ENCODE peak calls at places on chromosomes 7 and 10, in four cellular contexts. Y, N, X and R are unnamed samples.

GRCh38 chr7:8353991-8354390 is 79.4 kb upstream of the NXPH1 start:
- DNase-seq in X (no peak), N (no peak), Y (no peak), R (no peak)

GRCh38 chr10:123994417-123995081 is 98.8 kb downstream of the CHST15 start:
- DNase-seq in N (peak; percentile 90), Y (peak; percentile 86), X (peak; percentile 87), R (peak; percentile 98)

GRCh38 chr7:22576941-22577927 is 77.2 kb upstream of the STEAP1B start:
- DNase-seq in N (peak; percentile 94), Y (peak; percentile 100), X (peak; percentile 99), R (no peak)

GRCh38 chr10:79277579-79277978 is 69.7 kb upstream of the PPIF start:
- DNase-seq in N (no peak), X (no peak), Y (no peak), R (no peak)

GRCh38 chr10:101446947-101447346 is 93.0 kb downstream of the BTRC start:
- DNase-seq in X (peak; percentile 6), Y (no peak), N (no peak), R (no peak)

GRCh38 chr10:6491841-6492609 is 88.1 kb downstream of the PRKCQ start:
- DNase-seq in Y (no peak), N (no peak), X (no peak), R (no peak)

GRCh38 chr7:75866497-75867389 is 12.1 kb upstream of the RHBDD2 start:
- DNase-seq in X (peak; percentile 50), Y (peak; percentile 63), N (peak; percentile 52), R (no peak)

GRCh38 chr7:35253680-35254495 is at the start of gene TBX20:
- DNase-seq in X (peak; percentile 44), Y (peak; percentile 16), N (peak; percentile 22), R (peak; percentile 72)

GRCh38 chr10:14466256-14466655 is 135.5 kb upstream of the FRMD4A start:
- DNase-seq in X (peak; percentile 92), N (peak; percentile 53), Y (peak; percentile 61), R (no peak)

GRCh38 chr7:157318015-157318706 is 18.6 kb upstream of the DNAJB6 start:
- DNase-seq in N (peak; percentile 22), Y (peak; percentile 29), X (peak; percentile 62), R (no peak)

GRCh38 chr7:107661081-107661864 is 645 bp downstream of the SLC26A4 start:
- DNase-seq in Y (peak; percentile 43), N (peak; percentile 52), X (peak; percentile 63), R (peak; percentile 46)

GRCh38 chr10:70162892-70163201 is 7.5 kb downstream of the SAR1A start:
- DNase-seq in N (no peak), X (no peak), Y (no peak), R (no peak)

GRCh38 chr7:92612501-92612900 is 22.3 kb upstream of the FAM133B start:
- DNase-seq in Y (peak; percentile 88), N (peak; percentile 31), X (peak; percentile 63), R (no peak)

GRCh38 chr7:121079425-121080169 is 91.1 kb downstream of the CPED1 start:
- DNase-seq in N (peak; percentile 46), Y (peak; percentile 22), X (peak; percentile 25), R (no peak)

GRCh38 chr10:75106242-75106641 is 5.2 kb upstream of the SAMD8 start:
- DNase-seq in Y (no peak), N (no peak), X (peak; percentile 18), R (no peak)

GRCh38 chr10:125113661-125114388 is 46.5 kb downstream of the CTBP2 start:
- DNase-seq in X (peak; percentile 82), Y (peak; percentile 69), N (peak; percentile 79), R (no peak)

GRCh38 chr10:24483701-24484100 is 240.0 kb downstream of the ARHGAP21 start:
- DNase-seq in N (peak; percentile 71), Y (peak; percentile 58), X (peak; percentile 70), R (no peak)

GRCh38 chr10:55551603-55552002 is 750.6 kb upstream of the PCDH15 start:
- DNase-seq in X (no peak), N (no peak), Y (no peak), R (no peak)

GRCh38 chr10:5961405-5962100 is 15.8 kb downstream of the IL15RA start:
- DNase-seq in Y (no peak), X (no peak), N (no peak), R (no peak)

GRCh38 chr10:14302035-14302434 is 28.7 kb downstream of the FRMD4A start:
- DNase-seq in X (peak; percentile 31), Y (peak; percentile 35), N (peak; percentile 34), R (no peak)

GRCh38 chr10:124339119-124339807 is 79.5 kb downstream of the OAT start:
- DNase-seq in X (no peak), N (no peak), Y (no peak), R (peak; percentile 36)

GRCh38 chr10:79505771-79506351 is 6.5 kb upstream of the EIF5AL1 start:
- DNase-seq in X (no peak), N (no peak), Y (no peak), R (no peak)

GRCh38 chr10:62514079-62514693 is 140.0 kb downstream of the ZNF365 start:
- DNase-seq in N (no peak), Y (no peak), X (peak; percentile 15), R (no peak)

DNA sequence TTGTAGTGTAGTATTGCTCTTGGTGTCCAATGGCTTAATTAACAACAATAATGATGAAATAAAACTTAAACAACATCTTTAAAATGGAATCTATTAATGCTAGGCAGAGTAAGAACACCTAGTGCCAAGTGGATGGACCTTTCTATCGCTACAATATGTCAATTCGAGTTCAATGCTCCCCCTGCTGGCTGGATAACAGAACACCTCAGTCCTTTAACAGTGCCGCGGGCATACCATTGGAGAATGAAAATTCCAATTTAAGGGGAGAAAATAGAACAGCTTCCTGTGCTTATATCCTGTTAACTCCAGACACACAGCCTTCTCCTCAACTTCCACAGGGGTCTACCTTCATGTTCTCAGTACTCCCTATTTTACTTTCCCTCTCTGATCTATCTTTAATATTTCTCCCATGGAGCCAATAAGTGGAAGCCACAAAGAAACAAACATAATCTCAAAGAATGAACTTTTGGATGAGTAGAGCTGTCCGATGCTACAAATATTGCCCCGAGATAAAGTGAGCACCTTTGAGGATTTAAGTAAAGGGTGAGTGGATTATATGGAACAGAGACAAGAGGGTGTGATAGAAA is 41.4 kb downstream of the COL1A2 start:
- DNase-seq in Y (peak; percentile 75), N (peak; percentile 74), X (peak; percentile 63), R (peak; percentile 63)
- TF ChIP-seq CTCF in Y (peak; percentile 88), N (peak; percentile 78), X (peak; percentile 82), R (peak; percentile 84)

DNA sequence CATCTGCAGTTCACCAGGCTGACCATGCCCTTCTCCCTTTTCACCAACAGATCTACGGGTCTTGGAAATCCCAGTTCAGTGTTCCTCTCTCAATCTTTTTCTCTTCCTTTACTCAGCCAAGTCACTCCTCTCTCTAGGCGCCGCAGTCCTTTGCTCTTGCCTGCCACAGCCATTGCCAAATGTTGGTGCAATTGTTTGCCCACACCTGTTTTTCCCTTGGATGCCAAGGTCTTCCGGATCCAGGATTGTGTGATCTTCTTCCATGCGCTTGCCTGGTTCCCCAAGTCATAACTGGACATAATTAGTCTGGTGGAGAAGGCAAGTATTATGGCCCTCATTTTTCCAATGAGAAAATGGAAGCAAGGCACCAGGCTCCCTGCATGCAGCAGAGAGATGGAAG is 265.2 kb downstream of the KCNMA1 start:
- DNase-seq in N (no peak), Y (no peak), X (no peak), R (no peak)
- TF ChIP-seq CTCF in N (no peak), Y (no peak), X (no peak), R (no peak)

GRCh38 chr10:86100581-86101061 is 266.0 kb downstream of the GRID1 start:
- DNase-seq in N (no peak), Y (peak; percentile 11), X (peak; percentile 7), R (no peak)
- TF ChIP-seq CTCF in N (peak; percentile 13), Y (peak; percentile 49), X (no peak), R (peak; percentile 26)

DNA sequence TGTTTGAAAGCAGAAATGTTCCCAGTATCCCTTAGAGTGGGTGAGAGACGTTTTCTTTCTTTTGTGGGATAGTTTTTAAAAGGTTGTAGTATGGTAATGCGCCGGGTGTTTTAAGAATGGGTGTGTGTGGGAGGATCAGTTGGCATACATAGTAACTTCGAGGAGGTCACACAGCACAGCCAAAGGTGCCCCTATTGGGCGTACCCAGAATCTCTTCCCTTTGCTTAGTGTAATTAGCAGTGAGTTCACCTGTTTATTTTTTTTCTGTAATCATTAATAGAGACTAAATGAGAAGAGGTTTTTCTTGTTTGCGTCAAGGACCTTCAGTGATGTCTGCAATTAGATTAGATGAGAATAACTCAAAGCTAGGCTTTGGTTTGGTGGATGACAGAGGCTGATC is 1.5 kb downstream of the PLEKHA8 start:
- DNase-seq in X (peak; percentile 21), N (no peak), Y (no peak), R (no peak)
- TF ChIP-seq CTCF in X (no peak), N (no peak), Y (no peak), R (no peak)

DNA sequence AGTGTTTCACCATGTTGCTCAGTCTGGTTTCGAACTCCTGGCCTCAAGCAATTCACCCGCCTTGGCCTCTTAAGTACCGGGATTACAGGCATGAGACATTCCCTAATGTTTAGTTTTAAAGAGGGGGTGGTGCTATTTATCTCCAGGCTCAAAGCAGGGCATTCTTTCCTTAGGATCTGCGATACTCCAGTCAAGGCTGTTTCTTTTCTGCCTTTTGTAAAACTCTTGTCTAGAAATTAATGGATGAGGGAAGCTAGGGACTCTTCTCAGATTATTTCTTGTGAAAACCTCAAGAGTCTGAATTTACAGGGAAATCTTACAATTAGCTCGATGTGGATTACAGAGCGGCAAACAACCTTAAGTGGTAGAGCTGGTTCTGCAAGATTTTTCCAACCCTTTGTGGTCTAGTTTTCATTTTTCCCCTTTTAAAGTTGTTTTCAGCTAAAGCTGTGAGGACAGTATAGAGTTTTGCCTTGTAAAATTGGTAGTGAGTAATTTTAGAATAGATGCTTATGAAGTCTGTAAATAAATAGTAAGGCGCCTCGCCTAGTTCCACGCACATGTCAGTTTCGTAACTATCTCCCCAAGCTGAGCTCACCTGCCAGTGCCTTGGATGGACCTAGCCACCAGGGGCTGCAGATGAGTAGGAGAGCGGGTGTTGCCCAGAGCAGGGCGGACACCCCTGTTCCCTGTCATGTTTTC is 53.1 kb downstream of the CUX1 start:
- DNase-seq in X (peak; percentile 21), Y (no peak), N (no peak), R (no peak)
- TF ChIP-seq CTCF in X (no peak), Y (no peak), N (peak; percentile 29), R (no peak)

GRCh38 chr10:131979821-131980270 is 1.9 kb downstream of the BNIP3 start:
- DNase-seq in N (peak; percentile 25), X (peak; percentile 26), Y (peak; percentile 26), R (no peak)

GRCh38 chr10:131980321-131980720 is 1.4 kb downstream of the BNIP3 start:
- DNase-seq in N (no peak), Y (peak; percentile 18), X (no peak), R (no peak)

GRCh38 chr10:131981429-131982184 is at the start of gene BNIP3:
- DNase-seq in Y (peak; percentile 95), X (peak; percentile 90), N (peak; percentile 94), R (peak; percentile 98)

GRCh38 chr10:131982185-131982756 is 548 bp upstream of the BNIP3 start:
- DNase-seq in X (no peak), N (no peak), Y (no peak), R (no peak)

GRCh38 chr10:131980757-131981428 is 830 bp downstream of the BNIP3 start:
- DNase-seq in X (no peak), Y (peak; percentile 15), N (no peak), R (no peak)
- TF ChIP-seq CTCF in X (no peak), Y (no peak), N (peak; percentile 1), R (no peak)

DNA sequence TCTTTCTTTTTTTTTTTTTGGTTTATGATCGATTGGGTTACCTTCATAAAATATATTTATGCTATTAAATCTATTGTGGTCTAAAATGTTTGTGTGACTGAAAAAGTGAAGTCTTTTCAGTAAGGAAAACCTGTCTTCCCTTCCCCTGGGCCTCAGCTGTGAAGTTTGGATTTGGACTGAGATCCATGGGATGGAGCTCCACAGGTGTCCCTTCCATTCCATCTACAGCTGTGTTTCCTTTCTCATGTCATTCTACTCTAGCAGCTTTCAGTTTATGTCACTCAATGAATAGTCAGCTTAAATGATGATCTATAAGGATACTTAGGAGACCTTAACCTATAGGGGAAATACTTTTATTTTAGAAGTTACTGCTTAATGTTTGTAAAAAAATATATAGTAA is 48.0 kb upstream of the NCF1 start:
- DNase-seq in Y (no peak), N (no peak), X (no peak), R (no peak)
- TF ChIP-seq CTCF in Y (no peak), N (no peak), X (no peak), R (no peak)